ENCODE peak calls at places on chromosomes 3 and 15, in ten cellular contexts. I is fibroblast of mammary gland, P is nephron progenitor cell, V is NB4, Z is body of pancreas, H is thoracic aorta, D is IMR-90, U is choroid plexus epithelial cell, N is fibroblast of pulmonary artery, G is psoas muscle. L is an unnamed sample.

GRCh38 chr3:197420566-197420965 is 122.2 kb upstream of the DLG1 start:
- DNase-seq in I (no peak), P (no peak), V (no peak), Z (no peak), H (no peak), D (no peak), U (no peak), N (no peak), G (no peak), L (no peak)

GRCh38 chr3:196274585-196274984 is 12.9 kb downstream of the PCYT1A start:
- DNase-seq in I (peak), P (no peak), V (no peak), Z (no peak), H (no peak), D (peak), U (peak), N (no peak), G (no peak), L (no peak)

GRCh38 chr3:13782501-13782900 is 97.4 kb downstream of the WNT7A start:
- DNase-seq in I (no peak), P (no peak), V (no peak), Z (no peak), H (no peak), D (no peak), U (no peak), N (no peak), G (no peak), L (no peak)

GRCh38 chr3:32818431-32819085 is 761 bp downstream of the TRIM71 start:
- DNase-seq in I (no peak), P (peak), V (peak), Z (no peak), H (no peak), D (no peak), U (no peak), N (no peak), G (no peak), L (no peak)

GRCh38 chr3:171116365-171116764 is 89.8 kb upstream of the SLC2A2 start:
- DNase-seq in I (peak), P (no peak), V (no peak), Z (no peak), H (no peak), D (no peak), U (no peak), N (peak), G (no peak), L (no peak)

GRCh38 chr15:98381446-98381845 is 266.9 kb upstream of the IGF1R start:
- DNase-seq in I (no peak), P (no peak), V (no peak), Z (no peak), H (no peak), D (no peak), U (no peak), N (no peak), G (no peak), L (no peak)

GRCh38 chr3:186821429-186822367 is 15.4 kb upstream of the RFC4 start:
- DNase-seq in I (peak), P (no peak), V (peak), Z (no peak), H (no peak), D (peak), U (peak), N (peak), G (no peak), L (no peak)

GRCh38 chr15:72784233-72784876 is 797 bp upstream of the ADPGK start:
- DNase-seq in I (peak), P (no peak), V (peak), Z (no peak), H (no peak), D (peak), U (peak), N (peak), G (no peak), L (peak)

GRCh38 chr3:71444028-71444860 is 139.3 kb downstream of the FOXP1 start:
- DNase-seq in I (peak), P (no peak), V (peak), Z (no peak), H (no peak), D (peak), U (peak), N (peak), G (peak), L (no peak)

GRCh38 chr3:171744055-171744741 is 66.1 kb downstream of the PLD1 start:
- DNase-seq in I (no peak), P (no peak), V (no peak), Z (no peak), H (no peak), D (no peak), U (no peak), N (no peak), G (no peak), L (no peak)

GRCh38 chr3:58463181-58463941 is 28.5 kb upstream of the KCTD6 start:
- DNase-seq in I (peak), P (peak), V (peak), Z (peak), H (peak), D (peak), U (peak), N (peak), G (peak), L (peak)

GRCh38 chr15:49215768-49216739 is 46.0 kb downstream of the GALK2 start:
- DNase-seq in I (no peak), P (no peak), V (no peak), Z (peak), H (no peak), D (no peak), U (peak), N (no peak), G (no peak), L (no peak)

GRCh38 chr15:98009169-98009568 is 48.7 kb downstream of the ARRDC4 start:
- DNase-seq in I (no peak), P (no peak), V (no peak), Z (no peak), H (no peak), D (no peak), U (no peak), N (no peak), G (no peak), L (no peak)

GRCh38 chr15:41828747-41829270 is 917 bp downstream of the JMJD7 start:
- DNase-seq in I (peak), P (no peak), V (no peak), Z (no peak), H (no peak), D (peak), U (peak), N (no peak), G (no peak), L (no peak)

GRCh38 chr15:45441686-45442085 is 63.3 kb upstream of the GATM start:
- DNase-seq in I (no peak), P (no peak), V (no peak), Z (no peak), H (no peak), D (no peak), U (no peak), N (no peak), G (no peak), L (no peak)

GRCh38 chr3:56347219-56347871 is 120.9 kb downstream of the ERC2 start:
- DNase-seq in I (peak), P (peak), V (peak), Z (peak), H (no peak), D (no peak), U (no peak), N (peak), G (no peak), L (peak)

GRCh38 chr3:170499562-170500156 is 81.0 kb downstream of the CLDN11 start:
- DNase-seq in I (peak), P (no peak), V (peak), Z (peak), H (no peak), D (peak), U (peak), N (peak), G (peak), L (peak)

GRCh38 chr15:75822685-75823278 is 20.5 kb upstream of the UBE2Q2 start:
- DNase-seq in I (no peak), P (no peak), V (no peak), Z (no peak), H (no peak), D (no peak), U (no peak), N (no peak), G (no peak), L (no peak)

GRCh38 chr3:139534992-139535879 is 4.3 kb downstream of the RBP1 start:
- DNase-seq in I (peak), P (peak), V (no peak), Z (peak), H (peak), D (peak), U (peak), N (peak), G (peak), L (no peak)

GRCh38 chr3:169323580-169324453 is 339.7 kb downstream of the MECOM start:
- DNase-seq in I (peak), P (no peak), V (no peak), Z (no peak), H (no peak), D (peak), U (peak), N (peak), G (no peak), L (no peak)

GRCh38 chr3:12782172-12782815 is 14.2 kb upstream of the CAND2 start:
- DNase-seq in I (peak), P (no peak), V (no peak), Z (peak), H (no peak), D (peak), U (peak), N (peak), G (no peak), L (no peak)

GRCh38 chr3:3707858-3708768 is 91.1 kb upstream of the LRRN1 start:
- DNase-seq in I (no peak), P (no peak), V (no peak), Z (peak), H (no peak), D (no peak), U (no peak), N (no peak), G (no peak), L (no peak)

GRCh38 chr3:41155834-41156233 is 43.5 kb upstream of the CTNNB1 start:
- DNase-seq in I (no peak), P (no peak), V (no peak), Z (no peak), H (no peak), D (no peak), U (no peak), N (no peak), G (no peak), L (no peak)

GRCh38 chr15:85525755-85526154 is 145.4 kb downstream of the AKAP13 start:
- DNase-seq in I (no peak), P (no peak), V (no peak), Z (no peak), H (no peak), D (no peak), U (no peak), N (no peak), G (no peak), L (no peak)

GRCh38 chr15:63819645-63820044 is 14.1 kb downstream of the HERC1 start:
- DNase-seq in I (no peak), P (no peak), V (no peak), Z (no peak), H (no peak), D (no peak), U (no peak), N (no peak), G (no peak), L (no peak)

GRCh38 chr15:63815796-63816533 is 17.8 kb downstream of the HERC1 start:
- DNase-seq in I (peak), P (no peak), V (no peak), Z (no peak), H (no peak), D (peak), U (no peak), N (peak), G (no peak), L (no peak)

GRCh38 chr15:63818628-63819027 is 15.1 kb downstream of the HERC1 start:
- DNase-seq in I (no peak), P (no peak), V (no peak), Z (no peak), H (no peak), D (no peak), U (no peak), N (no peak), G (no peak), L (no peak)

GRCh38 chr15:63820210-63820609 is 13.5 kb downstream of the HERC1 start:
- DNase-seq in I (no peak), P (no peak), V (no peak), Z (no peak), H (no peak), D (no peak), U (no peak), N (no peak), G (no peak), L (no peak)

GRCh38 chr15:63818191-63818590 is 15.6 kb downstream of the HERC1 start:
- DNase-seq in I (peak), P (no peak), V (no peak), Z (peak), H (no peak), D (peak), U (peak), N (peak), G (no peak), L (no peak)
- TF ChIP-seq CTCF in I (no peak), P (no peak), V (no peak), Z (no peak), H (no peak), D (no peak), U (peak), N (peak), G (no peak), L (no peak)

DNA sequence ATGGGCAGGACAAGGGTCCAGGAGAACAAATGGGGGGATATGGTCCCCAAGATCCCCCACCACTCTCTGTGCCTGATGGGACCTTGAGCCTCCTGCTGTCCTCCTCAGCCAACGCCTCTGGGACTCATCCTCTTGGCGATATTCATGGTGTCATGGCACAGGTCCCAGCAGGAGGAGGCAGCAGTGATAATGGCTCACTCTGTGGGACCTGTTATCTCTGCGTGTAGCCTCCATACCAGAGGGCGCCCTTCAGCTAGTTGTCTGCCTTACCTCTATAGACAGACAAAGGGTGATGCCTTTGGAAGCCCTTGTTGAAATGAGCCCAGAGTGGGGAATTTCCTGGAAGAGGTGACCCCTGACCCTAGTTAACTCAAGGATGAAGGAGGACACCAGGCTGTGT is 7.4 kb downstream of the ZBTB47 start:
- DNase-seq in I (no peak), P (no peak), V (peak), Z (no peak), H (no peak), D (no peak), U (no peak), N (no peak), G (no peak), L (no peak)
- TF ChIP-seq CTCF in I (no peak), P (no peak), V (peak), Z (no peak), H (no peak), D (no peak), U (no peak), N (no peak), G (no peak), L (no peak)

GRCh38 chr3:149529099-149529498 is 54.6 kb downstream of the TM4SF4 start:
- DNase-seq in I (no peak), P (no peak), V (no peak), Z (no peak), H (no peak), D (no peak), U (no peak), N (no peak), G (no peak), L (no peak)

GRCh38 chr3:149528344-149528657 is 53.8 kb downstream of the TM4SF4 start:
- DNase-seq in I (no peak), P (no peak), V (no peak), Z (no peak), H (no peak), D (no peak), U (no peak), N (no peak), G (no peak), L (no peak)

GRCh38 chr3:149523899-149524298 is 49.4 kb downstream of the TM4SF4 start:
- DNase-seq in I (no peak), P (no peak), V (no peak), Z (no peak), H (no peak), D (no peak), U (no peak), N (no peak), G (no peak), L (no peak)

GRCh38 chr3:149532463-149533180 is 58.1 kb downstream of the TM4SF4 start:
- DNase-seq in I (no peak), P (no peak), V (no peak), Z (no peak), H (no peak), D (no peak), U (no peak), N (no peak), G (no peak), L (no peak)

DNA sequence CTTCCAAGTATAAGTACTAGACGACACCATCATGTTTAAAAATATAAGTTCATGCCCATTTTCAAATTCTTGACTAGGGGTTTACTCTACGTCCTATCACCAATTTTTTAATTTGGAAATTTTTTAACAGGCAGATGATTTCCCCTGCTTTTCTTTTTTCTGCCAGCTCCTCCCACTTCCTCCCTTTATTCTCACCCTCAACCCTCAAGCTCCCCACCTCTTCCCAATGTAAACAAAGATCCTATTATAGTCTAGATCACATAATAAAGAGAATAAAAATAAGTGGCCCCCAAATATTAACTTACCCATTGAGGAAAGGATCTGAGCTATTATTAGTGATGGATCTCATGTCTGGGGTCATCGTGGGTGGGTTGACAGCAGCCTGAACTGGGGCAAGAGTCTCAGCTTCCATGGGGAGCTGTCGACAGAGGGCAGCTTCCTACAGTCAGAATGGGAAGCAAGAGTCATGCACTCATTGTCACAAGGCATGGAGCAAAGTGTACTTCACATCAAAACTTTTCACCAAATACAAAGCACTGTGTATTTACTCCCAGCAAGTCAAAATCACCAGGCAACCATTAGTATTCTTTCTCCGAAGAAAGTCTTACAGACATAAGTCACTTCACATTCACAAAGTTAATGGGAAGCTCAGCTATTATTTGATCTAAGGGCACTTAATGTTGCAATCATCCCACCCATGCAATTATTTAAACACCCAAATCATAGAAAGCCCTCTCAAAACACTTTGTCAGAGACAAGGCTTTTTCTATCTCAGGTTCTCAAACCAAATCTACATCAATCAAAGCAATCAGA is 53.2 kb downstream of the TM4SF4 start:
- DNase-seq in I (peak), P (no peak), V (no peak), Z (no peak), H (no peak), D (peak), U (peak), N (peak), G (no peak), L (no peak)
- TF ChIP-seq CTCF in I (peak), P (no peak), V (no peak), Z (no peak), H (peak), D (peak), U (peak), N (peak), G (peak), L (no peak)

GRCh38 chr3:9036327-9037112 is 73.2 kb upstream of the RAD18 start:
- DNase-seq in I (peak), P (no peak), V (no peak), Z (peak), H (peak), D (peak), U (peak), N (peak), G (peak), L (no peak)

GRCh38 chr3:9032236-9032777 is 69.0 kb upstream of the RAD18 start:
- DNase-seq in I (no peak), P (no peak), V (no peak), Z (no peak), H (no peak), D (no peak), U (no peak), N (no peak), G (no peak), L (no peak)

GRCh38 chr3:9035473-9035872 is 72.2 kb upstream of the RAD18 start:
- DNase-seq in I (no peak), P (no peak), V (no peak), Z (no peak), H (no peak), D (no peak), U (no peak), N (no peak), G (no peak), L (no peak)

GRCh38 chr3:9037113-9037715 is 73.9 kb upstream of the RAD18 start:
- DNase-seq in I (no peak), P (no peak), V (no peak), Z (no peak), H (no peak), D (no peak), U (peak), N (no peak), G (no peak), L (no peak)

GRCh38 chr3:9033867-9034266 is 70.6 kb upstream of the RAD18 start:
- DNase-seq in I (no peak), P (no peak), V (no peak), Z (no peak), H (no peak), D (no peak), U (no peak), N (no peak), G (no peak), L (no peak)
- TF ChIP-seq CTCF in I (peak), P (no peak), V (no peak), Z (no peak), H (no peak), D (no peak), U (no peak), N (no peak), G (no peak), L (no peak)

GRCh38 chr15:66923438-66923881 is 141.9 kb upstream of the SMAD3 start:
- DNase-seq in I (no peak), P (peak), V (peak), Z (peak), H (no peak), D (no peak), U (peak), N (no peak), G (no peak), L (peak)
- TF ChIP-seq CTCF in I (peak), P (peak), V (peak), Z (peak), H (no peak), D (peak), U (peak), N (peak), G (no peak), L (peak)

GRCh38 chr15:78711638-78712037 is 70.6 kb upstream of the CHRNB4 start:
- DNase-seq in I (no peak), P (no peak), V (no peak), Z (no peak), H (no peak), D (no peak), U (no peak), N (no peak), G (no peak), L (no peak)
- TF ChIP-seq CTCF in I (no peak), P (no peak), V (no peak), Z (no peak), H (no peak), D (no peak), U (no peak), N (no peak), G (no peak), L (no peak)

DNA sequence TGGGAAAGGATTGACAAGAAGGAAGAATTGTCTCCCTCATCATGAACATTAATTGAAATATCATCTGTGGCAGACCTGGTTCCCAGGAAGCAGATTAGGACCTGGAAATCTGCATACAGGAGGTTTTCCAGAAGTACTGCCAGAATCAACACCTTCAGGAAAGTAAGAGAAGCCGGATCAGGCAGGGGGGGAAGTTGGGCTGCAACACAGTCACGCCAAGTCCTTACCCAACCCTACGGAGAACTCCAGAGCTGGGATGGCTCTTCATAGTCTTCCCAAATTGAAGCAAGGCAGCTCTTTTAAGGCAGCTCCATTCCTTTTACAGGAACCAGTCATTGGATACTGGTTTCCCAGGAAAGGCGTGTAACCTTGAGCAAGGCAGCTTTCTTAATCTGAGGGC is 35.2 kb upstream of the BFSP2 start:
- DNase-seq in I (no peak), P (no peak), V (no peak), Z (no peak), H (no peak), D (no peak), U (no peak), N (no peak), G (no peak), L (no peak)
- TF ChIP-seq CTCF in I (no peak), P (no peak), V (no peak), Z (no peak), H (no peak), D (no peak), U (no peak), N (no peak), G (no peak), L (no peak)

GRCh38 chr3:163490119-163490518 is 1588.2 kb downstream of the SI start:
- DNase-seq in I (peak), P (peak), V (peak), Z (peak), H (no peak), D (no peak), U (peak), N (peak), G (no peak), L (peak)
- TF ChIP-seq CTCF in I (peak), P (peak), V (peak), Z (peak), H (peak), D (peak), U (peak), N (peak), G (peak), L (peak)

L was measured in neural crest cell.